ENCODE peak calls at places on chromosomes 5 and 9, in eight cellular contexts. One of them, this sample, is unnamed.

GRCh38 chr9:131800366-131800765 is 60.5 kb upstream of the RAPGEF1 start:
- DNase-seq in hepatic stellate cell: no peak
- DNase-seq in Ammon's horn: no peak
- DNase-seq in OCI-LY7: no peak
- DNase-seq in Kasumi-1: no peak
- DNase-seq in NCI-H2107: no peak
- DNase-seq in HFFc6: no peak
- DNase-seq in activated effector memory CD4-positive, alpha-beta T cell treated with Interleukin-2 at 50 U/mL for 16 hours: no peak
- DNase-seq in this sample: no peak

GRCh38 chr5:57171818-57172465 is 1.9 kb upstream of the GPBP1 start:
- DNase-seq in Ammon's horn: no peak
- DNase-seq in Kasumi-1: no peak
- DNase-seq in OCI-LY7: no peak
- DNase-seq in activated effector memory CD4-positive, alpha-beta T cell treated with Interleukin-2 at 50 U/mL for 16 hours: no peak
- DNase-seq in HFFc6: no peak
- DNase-seq in hepatic stellate cell: no peak
- DNase-seq in NCI-H2107: no peak
- DNase-seq in this sample: no peak

GRCh38 chr9:106557996-106558667 is 304.8 kb upstream of the ZNF462 start:
- DNase-seq in Kasumi-1: no peak
- DNase-seq in HFFc6: no peak
- DNase-seq in NCI-H2107: no peak
- DNase-seq in OCI-LY7: no peak
- DNase-seq in hepatic stellate cell: no peak
- DNase-seq in Ammon's horn: no peak
- DNase-seq in activated effector memory CD4-positive, alpha-beta T cell treated with Interleukin-2 at 50 U/mL for 16 hours: no peak
- DNase-seq in this sample: no peak

GRCh38 chr9:32581512-32582143 is 8.7 kb upstream of the NDUFB6 start:
- DNase-seq in hepatic stellate cell: peak
- DNase-seq in OCI-LY7: peak
- DNase-seq in NCI-H2107: peak
- DNase-seq in Kasumi-1: peak
- DNase-seq in activated effector memory CD4-positive, alpha-beta T cell treated with Interleukin-2 at 50 U/mL for 16 hours: no peak
- DNase-seq in Ammon's horn: peak
- DNase-seq in HFFc6: peak
- DNase-seq in this sample: no peak

GRCh38 chr9:127172066-127172707 is 49.8 kb upstream of the ANGPTL2 start:
- DNase-seq in hepatic stellate cell: no peak
- DNase-seq in Kasumi-1: no peak
- DNase-seq in activated effector memory CD4-positive, alpha-beta T cell treated with Interleukin-2 at 50 U/mL for 16 hours: no peak
- DNase-seq in OCI-LY7: no peak
- DNase-seq in NCI-H2107: no peak
- DNase-seq in Ammon's horn: no peak
- DNase-seq in HFFc6: no peak
- DNase-seq in this sample: no peak

GRCh38 chr5:142286111-142286510 is 38.7 kb downstream of the SPRY4 start:
- DNase-seq in Kasumi-1: no peak
- DNase-seq in HFFc6: no peak
- DNase-seq in OCI-LY7: no peak
- DNase-seq in activated effector memory CD4-positive, alpha-beta T cell treated with Interleukin-2 at 50 U/mL for 16 hours: no peak
- DNase-seq in NCI-H2107: no peak
- DNase-seq in Ammon's horn: no peak
- DNase-seq in hepatic stellate cell: no peak
- DNase-seq in this sample: no peak

GRCh38 chr9:99051851-99052250 is 53.1 kb upstream of the TGFBR1 start:
- DNase-seq in NCI-H2107: no peak
- DNase-seq in activated effector memory CD4-positive, alpha-beta T cell treated with Interleukin-2 at 50 U/mL for 16 hours: no peak
- DNase-seq in OCI-LY7: no peak
- DNase-seq in hepatic stellate cell: no peak
- DNase-seq in Ammon's horn: no peak
- DNase-seq in HFFc6: no peak
- DNase-seq in Kasumi-1: no peak
- DNase-seq in this sample: no peak

GRCh38 chr9:136177224-136177623 is 27.7 kb downstream of the LHX3 start:
- DNase-seq in NCI-H2107: no peak
- DNase-seq in activated effector memory CD4-positive, alpha-beta T cell treated with Interleukin-2 at 50 U/mL for 16 hours: no peak
- DNase-seq in Ammon's horn: no peak
- DNase-seq in HFFc6: no peak
- DNase-seq in OCI-LY7: no peak
- DNase-seq in Kasumi-1: no peak
- DNase-seq in hepatic stellate cell: no peak
- DNase-seq in this sample: no peak

GRCh38 chr5:136174021-136174659 is 18.8 kb downstream of the SMIM32 start:
- DNase-seq in hepatic stellate cell: no peak
- DNase-seq in Ammon's horn: peak
- DNase-seq in Kasumi-1: peak
- DNase-seq in activated effector memory CD4-positive, alpha-beta T cell treated with Interleukin-2 at 50 U/mL for 16 hours: no peak
- DNase-seq in HFFc6: peak
- DNase-seq in OCI-LY7: peak
- DNase-seq in NCI-H2107: peak
- DNase-seq in this sample: no peak

GRCh38 chr5:175378444-175379028 is 65.4 kb downstream of the DRD1 start:
- DNase-seq in NCI-H2107: no peak
- DNase-seq in OCI-LY7: no peak
- DNase-seq in HFFc6: peak
- DNase-seq in activated effector memory CD4-positive, alpha-beta T cell treated with Interleukin-2 at 50 U/mL for 16 hours: no peak
- DNase-seq in Kasumi-1: no peak
- DNase-seq in hepatic stellate cell: no peak
- DNase-seq in Ammon's horn: no peak
- DNase-seq in this sample: peak

GRCh38 chr9:80866576-80867227 is 822.6 kb downstream of the TLE1 start:
- DNase-seq in Kasumi-1: no peak
- DNase-seq in NCI-H2107: no peak
- DNase-seq in activated effector memory CD4-positive, alpha-beta T cell treated with Interleukin-2 at 50 U/mL for 16 hours: no peak
- DNase-seq in Ammon's horn: no peak
- DNase-seq in hepatic stellate cell: no peak
- DNase-seq in HFFc6: no peak
- DNase-seq in OCI-LY7: no peak
- DNase-seq in this sample: no peak

GRCh38 chr5:177545487-177546261 is 8.7 kb downstream of the FAM193B start:
- DNase-seq in NCI-H2107: no peak
- DNase-seq in hepatic stellate cell: peak
- DNase-seq in HFFc6: peak
- DNase-seq in Ammon's horn: no peak
- DNase-seq in activated effector memory CD4-positive, alpha-beta T cell treated with Interleukin-2 at 50 U/mL for 16 hours: no peak
- DNase-seq in Kasumi-1: no peak
- DNase-seq in OCI-LY7: no peak
- DNase-seq in this sample: no peak

GRCh38 chr9:92404437-92404836 is at the start of gene OGN:
- DNase-seq in HFFc6: no peak
- DNase-seq in hepatic stellate cell: no peak
- DNase-seq in Ammon's horn: no peak
- DNase-seq in OCI-LY7: no peak
- DNase-seq in NCI-H2107: no peak
- DNase-seq in Kasumi-1: no peak
- DNase-seq in activated effector memory CD4-positive, alpha-beta T cell treated with Interleukin-2 at 50 U/mL for 16 hours: no peak
- DNase-seq in this sample: no peak